ENCODE peak calls at places on chromosome 15, in five cellular contexts. O, S, I, Q and Z are unnamed samples.

GRCh38 chr15:63405159-63405558 is 23.5 kb upstream of the CA12 start:
- DNase-seq in S (no peak), O (no peak), I (no peak), Q (no peak), Z (no peak)

GRCh38 chr15:70375006-70375409 is 277.3 kb upstream of the TLE3 start:
- DNase-seq in I (peak; percentile 65), O (peak; percentile 41), S (peak; percentile 88), Q (no peak), Z (no peak)

GRCh38 chr15:58355352-58355964 is 76.3 kb upstream of the LIPC start:
- DNase-seq in O (no peak), I (no peak), S (no peak), Q (no peak), Z (peak; percentile 24)

GRCh38 chr15:29571728-29572454 is 250.4 kb downstream of the TJP1 start:
- DNase-seq in I (no peak), Q (no peak), O (no peak), S (peak; percentile 4), Z (peak; percentile 52)

GRCh38 chr15:59191855-59192237 is 14.8 kb upstream of the LDHAL6B start:
- DNase-seq in I (peak; percentile 98), Q (peak; percentile 96), O (no peak), S (peak; percentile 96), Z (peak; percentile 75)

GRCh38 chr15:78069630-78070029 is 7.9 kb downstream of the TBC1D2B start:
- DNase-seq in Q (no peak), I (no peak), S (no peak), O (no peak), Z (no peak)

GRCh38 chr15:46938169-46938568 is 779.1 kb upstream of the SEMA6D start:
- DNase-seq in O (no peak), Q (no peak), S (no peak), I (no peak), Z (no peak)

GRCh38 chr15:91942676-91943417 is 89.3 kb downstream of the SLCO3A1 start:
- DNase-seq in Q (peak; percentile 89), I (peak; percentile 85), O (no peak), S (peak; percentile 74), Z (no peak)

GRCh38 chr15:50816191-50816590 is 50.7 kb upstream of the SPPL2A start:
- DNase-seq in O (no peak), I (no peak), S (peak; percentile 82), Q (no peak), Z (no peak)

GRCh38 chr15:78177447-78177873 is 28.3 kb downstream of the IDH3A start:
- DNase-seq in S (peak; percentile 52), I (peak; percentile 4), O (peak; percentile 94), Q (no peak), Z (peak; percentile 26)

GRCh38 chr15:51883436-51883835 is 54.0 kb downstream of the TMOD3 start:
- DNase-seq in O (no peak), I (peak; percentile 74), S (no peak), Q (peak; percentile 75), Z (no peak)

GRCh38 chr15:50929062-50929461 is 20.6 kb downstream of the AP4E1 start:
- DNase-seq in O (no peak), Q (no peak), S (no peak), I (no peak), Z (no peak)

GRCh38 chr15:98785796-98786581 is 137.7 kb downstream of the IGF1R start:
- DNase-seq in S (no peak), I (no peak), Q (no peak), O (peak; percentile 82), Z (no peak)

GRCh38 chr15:72117448-72117697 is 577 bp downstream of the MYO9A start:
- DNase-seq in I (peak; percentile 82), Q (peak; percentile 69), S (peak; percentile 68), O (peak; percentile 92), Z (no peak)

GRCh38 chr15:22887157-22887951 is 48.9 kb downstream of the NIPA2 start:
- DNase-seq in I (peak; percentile 78), O (no peak), S (peak; percentile 93), Q (peak; percentile 94), Z (no peak)

GRCh38 chr15:87949214-87949933 is 307.2 kb downstream of the NTRK3 start:
- DNase-seq in O (no peak), I (no peak), Q (no peak), S (no peak), Z (no peak)

GRCh38 chr15:74173545-74174215 is at the start of gene ISLR:
- DNase-seq in I (peak; percentile 34), S (no peak), Q (peak; percentile 8), O (peak; percentile 56), Z (no peak)

GRCh38 chr15:70356919-70357318 is 259.2 kb upstream of the TLE3 start:
- DNase-seq in Q (no peak), S (peak; percentile 8), O (peak; percentile 42), I (peak; percentile 31), Z (no peak)

GRCh38 chr15:51255533-51255932 is 82.9 kb downstream of the CYP19A1 start:
- DNase-seq in Q (no peak), I (no peak), O (no peak), S (no peak), Z (no peak)

GRCh38 chr15:63395730-63396545 is 14.3 kb upstream of the CA12 start:
- DNase-seq in Q (no peak), O (peak; percentile 60), S (no peak), I (no peak), Z (no peak)

GRCh38 chr15:47037003-47037402 is 680.3 kb upstream of the SEMA6D start:
- DNase-seq in O (no peak), I (no peak), S (no peak), Q (no peak), Z (no peak)

GRCh38 chr15:69165637-69166025 is 5.2 kb downstream of the GLCE start:
- DNase-seq in S (no peak), I (no peak), O (no peak), Q (no peak), Z (no peak)

GRCh38 chr15:23026218-23026617 is 13.2 kb downstream of the TUBGCP5 start:
- DNase-seq in I (no peak), Q (no peak), O (no peak), S (no peak), Z (no peak)

GRCh38 chr15:31393441-31394091 is 66.9 kb downstream of the KLF13 start:
- DNase-seq in O (peak; percentile 58), S (no peak), Q (no peak), I (no peak), Z (no peak)

GRCh38 chr15:78671626-78672211 is 30.7 kb upstream of the CHRNB4 start:
- DNase-seq in S (no peak), O (peak; percentile 81), Q (no peak), I (no peak), Z (no peak)

GRCh38 chr15:65811835-65812234 is 19.7 kb upstream of the DENND4A start:
- DNase-seq in S (no peak), I (no peak), Q (no peak), O (no peak), Z (no peak)

GRCh38 chr15:57133127-57133968 is 214.9 kb downstream of the TCF12 start:
- DNase-seq in Q (peak; percentile 34), S (no peak), I (peak; percentile 78), O (no peak), Z (peak; percentile 57)

GRCh38 chr15:31160740-31161495 is 59.4 kb upstream of the TRPM1 start:
- DNase-seq in I (no peak), S (no peak), O (no peak), Q (no peak), Z (no peak)

GRCh38 chr15:93830221-93830765 is 401.1 kb upstream of the MCTP2 start:
- DNase-seq in O (no peak), S (no peak), Q (no peak), I (no peak), Z (no peak)

GRCh38 chr15:48388017-48388936 is 57.0 kb downstream of the DUT start:
- DNase-seq in O (no peak), S (no peak), Q (peak; percentile 37), I (peak; percentile 68), Z (no peak)

GRCh38 chr15:44710236-44711088 is 661 bp downstream of the PATL2 start:
- DNase-seq in S (peak; percentile 18), I (peak; percentile 31), O (no peak), Q (peak; percentile 42), Z (no peak)

GRCh38 chr15:39919740-39920509 is at the start of gene GPR176:
- DNase-seq in Q (peak; percentile 84), O (peak; percentile 84), I (peak; percentile 85), S (peak; percentile 66), Z (peak; percentile 89)

GRCh38 chr15:62889734-62890505 is 152.6 kb upstream of the TPM1 start:
- DNase-seq in Q (peak; percentile 59), O (no peak), I (peak; percentile 72), S (peak; percentile 42), Z (peak; percentile 92)

GRCh38 chr15:59364238-59364637 is 8.4 kb downstream of the MYO1E start:
- DNase-seq in O (no peak), S (peak; percentile 59), I (peak; percentile 53), Q (peak; percentile 66), Z (peak; percentile 40)

GRCh38 chr15:91465696-91466095 is 365.6 kb downstream of the SV2B start:
- DNase-seq in Q (no peak), S (no peak), O (no peak), I (no peak), Z (no peak)

GRCh38 chr15:20357139-20358065 is 184.2 kb downstream of the GOLGA6L6 start:
- DNase-seq in Q (no peak), S (no peak), I (no peak), O (no peak), Z (no peak)

GRCh38 chr15:27025411-27026051 is 54.5 kb downstream of the GABRG3 start:
- DNase-seq in I (no peak), S (no peak), O (no peak), Q (no peak), Z (no peak)
- TF ChIP-seq CTCF in I (no peak), S (no peak), O (no peak), Q (no peak), Z (no peak)

GRCh38 chr15:101128696-101129095 is 123.2 kb downstream of the CHSY1 start:
- DNase-seq in Q (no peak), O (peak; percentile 38), S (no peak), I (no peak), Z (no peak)
- H3K9ac ChIP-seq in Q (peak overlapping the region; percentile 18), O (no peak overlapping the region), S (no peak overlapping the region), I (no peak overlapping the region), Z (no peak overlapping the region)

DNA sequence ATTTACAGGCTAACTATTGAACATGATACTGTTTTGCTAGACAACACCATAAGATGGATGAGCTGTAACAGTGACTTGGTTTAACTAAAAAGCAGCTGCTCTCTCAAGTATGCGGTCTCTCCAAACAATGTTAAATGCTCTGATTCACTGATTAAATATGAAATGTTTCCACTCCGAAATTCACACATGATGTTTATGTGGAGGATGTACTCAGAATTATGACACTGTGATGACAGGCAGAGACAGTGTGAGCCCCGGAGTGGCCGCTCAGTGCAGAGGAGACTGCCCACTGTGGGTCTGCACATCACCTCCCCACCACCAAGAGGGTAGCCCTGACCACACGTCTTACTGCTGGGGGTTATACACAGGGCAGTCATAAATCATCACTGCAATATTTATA is 84.0 kb upstream of the MEX3B start:
- DNase-seq in I (peak; percentile 96), O (no peak), S (peak; percentile 87), Q (peak; percentile 96), Z (no peak)
- TF ChIP-seq CTCF in I (no peak), O (no peak), S (no peak), Q (no peak), Z (no peak)

DNA sequence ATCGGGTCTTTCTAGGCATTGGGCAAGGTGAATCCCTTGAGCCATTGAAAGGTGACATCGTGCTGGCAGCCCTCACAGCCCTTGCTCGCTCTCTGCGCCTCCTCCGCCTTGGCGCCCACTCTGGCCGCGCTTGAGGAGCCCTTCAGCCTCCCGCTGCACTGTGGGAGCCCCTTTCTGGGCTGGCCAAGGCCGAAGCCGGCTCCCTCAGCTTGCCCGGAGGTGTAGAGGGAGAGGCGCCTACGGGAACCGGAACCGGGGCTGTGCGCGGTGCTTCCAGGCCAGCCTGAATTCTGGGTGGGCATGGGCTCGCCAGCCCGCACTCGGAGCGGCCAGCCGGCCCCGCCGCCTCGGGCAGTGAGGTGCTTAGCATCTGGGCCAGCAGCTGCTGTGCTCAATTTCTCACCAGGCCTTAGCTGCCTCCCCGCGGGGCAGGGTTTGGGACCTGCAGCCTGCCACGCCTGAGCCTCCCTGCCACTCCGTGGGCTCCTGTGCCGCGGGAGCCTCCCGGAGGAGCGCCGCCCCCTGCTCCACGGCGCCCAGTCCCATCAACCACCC is 35.4 kb upstream of the INO80 start:
- DNase-seq in S (no peak), Q (no peak), O (no peak), I (no peak), Z (no peak)
- H3K9ac ChIP-seq in S (no peak overlapping the region), Q (no peak overlapping the region), O (no peak overlapping the region), I (no peak overlapping the region), Z (no peak overlapping the region)